ENCODE peak calls at places on chromosomes 6 and 20, in eight cellular contexts. X is AG09319; C is CD4-positive, alpha-beta T cell; E is kidney; Y is fibroblast of mammary gland; M is progenitor cell of endocrine pancreas; R is AG09309; G is MM.1S. T is an unnamed sample.

GRCh38 chr6:4256969-4257368 is 121.6 kb upstream of the ECI2 start:
- DNase-seq in X (no peak), C (no peak), E (no peak), Y (no peak), M (no peak), R (peak), G (no peak), T (no peak)

GRCh38 chr6:71107935-71108420 is 151.1 kb upstream of the B3GAT2 start:
- DNase-seq in X (no peak), C (no peak), E (no peak), Y (peak), M (no peak), R (peak), G (no peak), T (no peak)

GRCh38 chr6:156686429-156686939 is 90.7 kb upstream of the ARID1B start:
- DNase-seq in X (no peak), C (no peak), E (no peak), Y (peak), M (no peak), R (no peak), G (peak), T (no peak)

GRCh38 chr6:74458536-74458935 is 747.3 kb downstream of the COL12A1 start:
- DNase-seq in X (no peak), C (no peak), E (no peak), Y (no peak), M (no peak), R (no peak), G (no peak), T (no peak)

GRCh38 chr6:140486468-140487361 is 1112.3 kb upstream of the CITED2 start:
- DNase-seq in X (no peak), C (no peak), E (no peak), Y (peak), M (no peak), R (no peak), G (no peak), T (no peak)

GRCh38 chr20:43752561-43753301 is 25.9 kb upstream of the GTSF1L start:
- DNase-seq in X (peak), C (no peak), E (no peak), Y (peak), M (no peak), R (peak), G (peak), T (no peak)

GRCh38 chr6:1871936-1872335 is 262.2 kb downstream of the FOXC1 start:
- DNase-seq in X (no peak), C (no peak), E (peak), Y (no peak), M (no peak), R (no peak), G (no peak), T (no peak)

GRCh38 chr20:13105864-13106457 is 97.2 kb downstream of the SPTLC3 start:
- DNase-seq in X (peak), C (no peak), E (no peak), Y (peak), M (no peak), R (no peak), G (peak), T (no peak)

GRCh38 chr6:106972500-106972899 is 2.0 kb downstream of the CD24 start:
- DNase-seq in X (no peak), C (no peak), E (no peak), Y (no peak), M (peak), R (no peak), G (no peak), T (no peak)

GRCh38 chr20:58271596-58272460 is 37.7 kb upstream of the RAB22A start:
- DNase-seq in X (no peak), C (no peak), E (no peak), Y (no peak), M (no peak), R (no peak), G (no peak), T (no peak)

GRCh38 chr6:130615816-130616215 is 211.4 kb upstream of the SMLR1 start:
- DNase-seq in X (no peak), C (no peak), E (no peak), Y (no peak), M (no peak), R (no peak), G (no peak), T (no peak)

GRCh38 chr20:32390999-32391398 is 32.9 kb downstream of the ASXL1 start:
- DNase-seq in X (no peak), C (no peak), E (no peak), Y (no peak), M (no peak), R (no peak), G (no peak), T (no peak)

GRCh38 chr6:2843138-2843740 is 1.6 kb upstream of the SERPINB1 start:
- DNase-seq in X (no peak), C (no peak), E (no peak), Y (no peak), M (no peak), R (no peak), G (peak), T (no peak)

GRCh38 chr6:133892444-133893323 is 3.8 kb downstream of the TCF21 start:
- DNase-seq in X (no peak), C (no peak), E (no peak), Y (no peak), M (no peak), R (no peak), G (no peak), T (no peak)

GRCh38 chr6:26550250-26550993 is 12.3 kb downstream of the HMGN4 start:
- DNase-seq in X (no peak), C (no peak), E (peak), Y (peak), M (peak), R (no peak), G (no peak), T (peak)

GRCh38 chr6:108452725-108453195 is 108.0 kb upstream of the FOXO3 start:
- DNase-seq in X (no peak), C (no peak), E (no peak), Y (peak), M (no peak), R (no peak), G (no peak), T (no peak)

GRCh38 chr20:366719-367485 is 13.7 kb upstream of the TRIB3 start:
- DNase-seq in X (no peak), C (no peak), E (no peak), Y (no peak), M (no peak), R (no peak), G (no peak), T (no peak)

GRCh38 chr20:20713244-20713765 is 861 bp upstream of the RALGAPA2 start:
- DNase-seq in X (no peak), C (no peak), E (peak), Y (no peak), M (no peak), R (no peak), G (no peak), T (no peak)

GRCh38 chr6:101454106-101454676 is 60.7 kb downstream of the GRIK2 start:
- DNase-seq in X (no peak), C (no peak), E (no peak), Y (no peak), M (no peak), R (no peak), G (no peak), T (no peak)

GRCh38 chr6:153231048-153231635 is 100.1 kb upstream of the RGS17 start:
- DNase-seq in X (no peak), C (no peak), E (no peak), Y (peak), M (peak), R (no peak), G (peak), T (peak)

GRCh38 chr20:4512891-4513550 is 208.7 kb upstream of the PRND start:
- DNase-seq in X (peak), C (no peak), E (no peak), Y (peak), M (no peak), R (peak), G (no peak), T (no peak)

GRCh38 chr6:30990422-30991086 is 7.0 kb downstream of the MUC21 start:
- DNase-seq in X (no peak), C (no peak), E (no peak), Y (no peak), M (no peak), R (no peak), G (peak), T (no peak)

GRCh38 chr6:149293244-149293643 is 24.3 kb upstream of the TAB2 start:
- DNase-seq in X (no peak), C (no peak), E (no peak), Y (no peak), M (no peak), R (no peak), G (no peak), T (no peak)

GRCh38 chr6:7879980-7880717 is 30.4 kb downstream of the TXNDC5 start:
- DNase-seq in X (no peak), C (no peak), E (no peak), Y (no peak), M (no peak), R (no peak), G (peak), T (no peak)

DNA sequence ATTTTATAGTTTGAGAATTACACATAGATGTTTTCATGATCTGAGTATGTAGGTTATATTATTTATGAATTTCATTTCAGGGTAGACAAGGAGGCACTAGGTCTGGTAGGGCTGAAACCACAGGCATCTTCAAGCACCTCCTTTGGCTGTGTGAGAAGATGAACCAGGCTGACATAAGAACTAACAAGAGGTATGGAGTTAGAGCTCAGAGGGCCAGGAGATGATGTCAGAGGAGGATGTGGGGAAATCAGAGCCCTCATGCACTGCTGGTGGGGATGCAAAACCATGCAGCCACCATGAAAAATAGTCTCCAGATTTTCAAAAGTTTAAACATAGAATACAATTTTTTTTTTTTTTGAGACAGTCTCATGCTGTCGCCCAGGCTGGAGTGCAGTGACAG is 13.6 kb upstream of the RIPOR3 start:
- DNase-seq in X (no peak), C (no peak), E (no peak), Y (peak), M (no peak), R (no peak), G (no peak), T (no peak)
- TF ChIP-seq CTCF in X (no peak), C (no peak), E (no peak), Y (no peak), M (no peak), R (no peak), G (no peak), T (no peak)

DNA sequence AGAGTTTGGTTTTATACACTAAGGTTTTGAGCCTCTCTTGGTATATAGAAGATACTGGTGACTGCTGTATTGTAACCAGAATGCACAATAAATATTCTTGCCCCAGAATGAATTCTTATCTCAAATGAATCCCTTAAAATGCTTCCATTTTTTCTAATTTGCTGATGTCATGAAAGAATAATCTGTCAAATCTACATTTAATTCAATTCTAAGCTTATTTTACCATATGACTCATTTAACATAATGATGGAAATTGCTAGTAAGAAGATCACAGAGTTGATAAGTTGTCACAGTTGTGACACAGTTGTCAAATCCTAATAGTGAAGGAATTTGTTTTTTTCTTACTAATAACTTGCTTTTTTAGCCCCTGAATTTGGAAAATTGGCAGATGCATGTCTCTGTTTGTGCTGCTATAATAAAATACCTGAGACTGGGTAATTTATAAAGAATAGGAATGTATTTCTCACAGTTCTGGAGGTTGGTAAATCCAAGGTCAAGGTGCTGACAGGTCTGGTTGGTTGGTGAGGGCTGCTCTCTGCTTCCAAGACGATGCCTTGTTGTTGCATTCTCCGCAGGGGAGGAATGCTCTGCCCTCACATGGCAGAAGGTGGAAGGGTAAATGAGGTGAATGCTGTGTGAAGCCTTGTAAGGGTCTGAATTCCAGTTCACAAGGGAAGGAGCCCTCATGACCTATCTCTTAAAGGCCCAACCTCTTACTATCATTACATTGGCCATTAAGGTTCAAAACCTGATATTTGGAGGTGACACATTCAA is 4.7 kb downstream of the ECT2L start:
- DNase-seq in X (no peak), C (no peak), E (no peak), Y (peak), M (no peak), R (no peak), G (no peak), T (no peak)
- TF ChIP-seq CTCF in X (no peak), C (no peak), E (no peak), Y (peak), M (no peak), R (no peak), G (no peak), T (no peak)

GRCh38 chr6:160297310-160297709 is 38.7 kb upstream of the SLC22A2 start:
- DNase-seq in X (no peak), C (no peak), E (no peak), Y (no peak), M (no peak), R (no peak), G (no peak), T (no peak)
- TF ChIP-seq CTCF in X (no peak), C (no peak), E (peak), Y (no peak), M (peak), R (no peak), G (no peak), T (peak)

DNA sequence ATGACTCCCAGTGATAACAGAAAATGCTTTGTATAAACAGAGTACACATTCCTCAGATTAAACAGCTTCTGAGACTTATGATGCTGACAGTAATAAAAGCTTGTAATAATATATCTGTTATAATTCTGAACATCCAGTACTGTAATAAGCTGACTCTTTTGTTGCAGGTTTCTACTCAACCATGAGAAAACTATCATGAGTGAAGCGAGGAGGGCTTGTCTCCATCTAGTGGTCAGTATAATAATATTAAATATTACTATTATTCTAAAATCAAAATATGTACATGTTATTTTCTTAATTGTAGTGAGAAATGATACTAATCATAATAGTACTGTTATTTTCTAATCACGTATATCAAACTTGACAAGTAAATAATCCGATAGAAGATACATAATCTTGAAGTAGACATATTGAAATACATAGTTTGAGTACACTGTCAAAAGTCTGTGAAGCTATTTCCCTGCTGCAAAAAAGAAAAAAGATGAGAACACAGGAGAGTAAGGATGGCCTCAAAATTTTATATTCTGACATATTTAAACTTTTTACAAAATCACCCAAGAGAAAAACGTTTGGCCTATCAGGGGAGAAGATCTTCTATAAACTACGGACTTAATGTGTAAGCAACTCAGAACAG is 183.1 kb downstream of the MOXD1 start:
- DNase-seq in X (no peak), C (no peak), E (no peak), Y (peak), M (no peak), R (no peak), G (peak), T (no peak)
- TF ChIP-seq CTCF in X (peak), C (peak), E (peak), Y (peak), M (peak), R (peak), G (peak), T (peak)

DNA sequence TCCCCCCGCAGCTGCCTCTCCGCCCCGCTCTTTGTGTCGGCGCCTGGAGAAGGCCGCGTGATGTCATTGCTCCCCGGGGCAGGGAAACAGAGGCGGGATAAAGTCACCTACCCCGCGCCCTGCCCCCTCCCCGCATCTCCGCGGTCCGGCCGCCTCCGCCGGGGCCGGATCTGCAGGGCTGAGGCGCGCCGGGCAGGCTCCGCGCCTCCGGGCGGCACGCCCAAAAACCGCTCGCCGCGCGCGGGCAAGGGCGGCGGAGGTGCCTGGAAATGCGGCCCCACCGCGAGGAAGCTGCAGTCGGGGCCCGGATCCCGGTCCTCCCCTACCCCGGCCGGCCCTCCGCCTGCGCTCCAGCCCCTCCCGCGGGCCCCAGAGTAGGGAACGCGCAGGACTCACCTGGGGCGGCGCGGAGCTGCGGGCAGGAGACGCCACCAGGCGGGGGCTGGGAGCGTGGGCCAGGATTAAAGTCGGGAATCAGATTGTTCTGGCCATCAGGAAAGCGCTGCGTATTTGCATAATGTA is at the start of gene FAXC:
- DNase-seq in X (no peak), C (no peak), E (peak), Y (no peak), M (peak), R (no peak), G (peak), T (peak)
- TF ChIP-seq CTCF in X (no peak), C (no peak), E (peak), Y (peak), M (peak), R (no peak), G (peak), T (peak)